ENCODE peak calls at places on chromosomes 5 and 9, in nine cellular contexts. A is CD4-positive, CD25-positive, alpha-beta regulatory T cell; E is K562; D is neuronal stem cell; B is gastrocnemius medialis; U is transverse colon; L is H1; K is right lobe of liver; S is mesenchymal stem cell. Q is an unnamed sample. For H3K4me1 and H3K9me3, the result is how much of the 10 kb centered on the place peaks cover.

GRCh38 chr9:21854594-21854993 is 52.2 kb downstream of the MTAP start:
- DNase-seq in A (no peak), E (no peak), D (no peak), B (no peak), U (peak), L (no peak), K (peak), S (peak), Q (no peak)

GRCh38 chr5:64506567-64507321 is 929 bp downstream of the RGS7BP start:
- DNase-seq in A (no peak), E (peak), D (peak), B (no peak), U (no peak), L (peak), K (no peak), S (no peak), Q (no peak)

GRCh38 chr5:171926311-171926710 is 80.1 kb downstream of the FBXW11 start:
- DNase-seq in A (no peak), E (no peak), D (no peak), B (no peak), U (no peak), L (no peak), K (no peak), S (no peak), Q (no peak)

GRCh38 chr9:77708416-77708815 is 60.3 kb upstream of the GNA14 start:
- DNase-seq in A (no peak), E (no peak), D (no peak), B (no peak), U (no peak), L (no peak), K (no peak), S (peak), Q (no peak)

GRCh38 chr5:55585266-55585610 is 50.5 kb upstream of the PLPP1 start:
- DNase-seq in A (no peak), E (no peak), D (no peak), B (no peak), U (no peak), L (no peak), K (no peak), S (no peak), Q (no peak)

GRCh38 chr9:78783743-78784142 is 486.8 kb downstream of the PSAT1 start:
- DNase-seq in A (no peak), E (no peak), D (no peak), B (no peak), U (no peak), L (no peak), K (no peak), S (no peak), Q (no peak)

GRCh38 chr5:106964102-106964501 is 706.6 kb downstream of the EFNA5 start:
- DNase-seq in A (no peak), E (no peak), D (no peak), B (no peak), U (no peak), L (no peak), K (no peak), S (peak), Q (no peak)

GRCh38 chr5:179345429-179346321 is at the start of gene ADAMTS2:
- DNase-seq in A (no peak), E (peak), D (peak), B (peak), U (peak), L (no peak), K (peak), S (peak), Q (no peak)

GRCh38 chr5:33936004-33936380 is 194 bp upstream of the RXFP3 start:
- DNase-seq in A (no peak), E (peak), D (peak), B (no peak), U (peak), L (no peak), K (peak), S (peak), Q (no peak)

DNA sequence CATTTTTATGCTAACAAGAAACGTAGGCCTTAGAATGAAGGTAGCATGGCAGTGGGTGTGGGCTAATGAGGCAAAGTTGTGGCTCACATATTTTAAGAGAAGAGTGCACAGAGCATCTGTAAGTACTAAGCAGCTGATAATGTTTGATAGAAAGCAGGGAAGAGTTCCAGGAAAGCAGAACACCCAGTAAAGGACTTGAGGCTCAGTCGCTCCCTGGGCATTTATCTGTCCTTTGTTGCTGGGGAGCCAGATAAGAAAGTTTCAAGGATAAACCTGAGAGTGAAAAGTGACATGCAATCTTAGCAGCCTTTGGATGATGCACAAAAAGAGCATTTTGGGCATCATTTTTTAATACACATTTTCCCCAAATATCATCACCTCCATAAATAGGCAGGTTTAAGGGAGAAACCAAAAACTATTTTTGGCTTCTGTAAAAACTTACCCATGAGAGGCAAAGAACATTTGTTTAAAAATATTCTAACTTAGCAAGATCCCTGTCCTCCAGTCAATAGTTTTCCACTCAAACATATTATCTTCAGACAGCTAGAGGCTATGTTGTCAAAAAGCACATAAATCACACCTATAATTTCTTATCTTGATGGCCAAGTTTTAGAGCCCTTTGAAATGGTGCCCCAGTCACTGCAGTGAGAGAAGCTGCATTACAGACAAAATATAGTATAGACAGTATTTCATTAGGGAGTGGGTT is 3.4 kb downstream of the FREM1 start:
- DNase-seq in A (no peak), E (peak), D (no peak), B (no peak), U (no peak), L (no peak), K (no peak), S (no peak), Q (no peak)
- H3K4me1 ChIP-seq in A (under half), E (under half), D (under half), B (under half), U (under half), L (under half), K (under half), S (under half), Q (under half)

DNA sequence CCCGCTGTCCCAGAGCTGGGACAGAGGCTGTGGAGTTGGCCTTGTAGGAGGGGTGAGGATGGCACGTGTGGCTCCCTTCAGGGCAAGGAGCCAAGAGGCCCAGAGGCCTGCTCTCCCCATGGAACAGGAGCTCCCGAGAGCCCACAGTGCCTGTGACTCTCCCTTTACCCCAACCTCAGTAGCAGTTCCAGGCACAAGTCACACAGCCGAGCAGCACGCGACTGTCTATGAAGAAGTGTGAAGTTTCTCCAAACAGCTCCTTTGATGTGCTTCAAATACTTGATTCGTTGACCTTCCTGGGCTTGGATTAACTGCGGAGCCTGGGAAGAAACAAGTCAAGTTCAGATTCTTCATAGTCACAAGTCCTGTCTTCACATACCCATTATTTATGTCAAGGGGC is 208.7 kb downstream of the IRX2 start:
- DNase-seq in A (no peak), E (no peak), D (no peak), B (no peak), U (no peak), L (no peak), K (no peak), S (no peak), Q (no peak)
- H3K9me3 ChIP-seq in A (under half), E (under half), D (under half), B (under half), U (under half), L (under half), K (under half), S (under half), Q (under half)

DNA sequence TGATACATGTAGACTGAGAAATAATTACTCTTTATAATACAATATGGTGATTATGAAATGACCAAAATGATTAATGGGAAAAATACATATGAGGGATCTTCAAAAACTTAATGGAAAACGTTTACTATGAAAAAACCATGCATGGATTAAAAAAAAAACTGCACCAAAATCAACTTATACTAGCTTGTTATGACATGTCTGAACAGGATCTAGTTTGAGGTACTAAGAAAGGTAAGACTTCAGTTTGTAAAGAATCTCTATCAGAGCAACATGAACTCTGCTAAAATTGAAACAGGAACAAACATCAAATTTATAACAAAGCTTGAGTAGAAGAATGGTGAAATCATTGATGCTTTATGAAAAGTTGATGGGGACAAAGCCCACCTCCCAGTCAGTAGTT is 178.0 kb downstream of the SLIT3 start:
- DNase-seq in A (no peak), E (no peak), D (no peak), B (no peak), U (no peak), L (no peak), K (no peak), S (no peak), Q (no peak)
- H3K4me1 ChIP-seq in A (under half), E (under half), D (under half), B (under half), U (under half), L (under half), K (under half), S (under half), Q (under half)

DNA sequence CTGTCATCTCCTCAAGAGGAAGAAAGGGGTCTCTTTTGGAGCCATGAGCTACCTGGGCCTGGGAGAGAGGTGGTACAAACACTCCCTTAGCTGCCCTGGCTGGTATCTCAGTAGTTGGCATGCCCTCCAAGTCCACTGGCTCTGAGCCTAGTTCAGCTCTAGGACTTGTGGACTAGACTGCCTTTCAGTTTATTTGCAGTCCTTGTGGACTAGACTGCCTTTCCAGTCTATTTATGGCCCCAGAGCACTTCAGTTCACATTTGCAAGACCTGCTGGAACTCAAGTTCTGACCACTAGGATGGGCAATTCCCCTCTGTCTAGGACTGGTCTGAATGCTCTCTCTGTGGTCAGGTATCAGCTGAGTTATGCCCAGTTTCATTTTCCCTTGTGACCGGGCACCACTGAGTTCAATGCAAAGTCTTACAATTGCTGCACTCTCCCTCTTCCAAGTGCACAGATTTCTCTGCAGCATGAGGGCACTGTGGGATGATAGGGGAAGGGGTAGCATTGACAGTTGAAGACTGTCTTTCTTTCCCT is 1019.0 kb downstream of the TAF11L14 start:
- DNase-seq in A (no peak), E (no peak), D (no peak), B (no peak), U (no peak), L (no peak), K (no peak), S (no peak), Q (no peak)
- H3K9me3 ChIP-seq in A (under half), E (under half), D (under half), B (under half), U (under half), L (under half), K (under half), S (under half), Q (under half)

GRCh38 chr5:98781520-98781919 is 8.1 kb downstream of the RGMB start:
- DNase-seq in A (no peak), E (no peak), D (no peak), B (no peak), U (no peak), L (no peak), K (no peak), S (no peak), Q (no peak)

GRCh38 chr5:98777295-98777694 is 3.8 kb downstream of the RGMB start:
- DNase-seq in A (no peak), E (no peak), D (no peak), B (no peak), U (no peak), L (no peak), K (no peak), S (no peak), Q (no peak)

GRCh38 chr5:98781964-98782363 is 8.5 kb downstream of the RGMB start:
- DNase-seq in A (no peak), E (no peak), D (no peak), B (no peak), U (no peak), L (no peak), K (no peak), S (no peak), Q (no peak)

GRCh38 chr5:98780390-98780789 is 6.9 kb downstream of the RGMB start:
- DNase-seq in A (no peak), E (no peak), D (no peak), B (no peak), U (no peak), L (no peak), K (no peak), S (no peak), Q (no peak)

GRCh38 chr5:98779264-98779877 is 5.9 kb downstream of the RGMB start:
- DNase-seq in A (no peak), E (no peak), D (no peak), B (peak), U (peak), L (no peak), K (peak), S (no peak), Q (no peak)
- H3K4me1 ChIP-seq in A (under half), E (under half), D (under half), B (half or more), U (half or more), L (under half), K (under half), S (under half), Q (under half)

GRCh38 chr5:141338538-141339306 is at the start of gene PCDHGA2:
- DNase-seq in A (no peak), E (peak), D (no peak), B (no peak), U (no peak), L (no peak), K (no peak), S (no peak), Q (no peak)
- H3K9me3 ChIP-seq in A (half or more), E (under half), D (under half), B (under half), U (half or more), L (under half), K (under half), S (half or more), Q (under half)

GRCh38 chr5:132421442-132421841 is 51.9 kb downstream of the SLC22A5 start:
- DNase-seq in A (no peak), E (no peak), D (no peak), B (no peak), U (no peak), L (no peak), K (no peak), S (no peak), Q (no peak)
- H3K4me1 ChIP-seq in A (half or more), E (half or more), D (under half), B (half or more), U (half or more), L (under half), K (under half), S (under half), Q (under half)

GRCh38 chr5:10374032-10374431 is 20.5 kb downstream of the MARCHF6 start:
- DNase-seq in A (no peak), E (no peak), D (no peak), B (no peak), U (no peak), L (no peak), K (no peak), S (no peak), Q (no peak)
- H3K9me3 ChIP-seq in A (under half), E (under half), D (under half), B (under half), U (under half), L (under half), K (under half), S (under half), Q (under half)

GRCh38 chr5:68266457-68266856 is 50.9 kb downstream of the PIK3R1 start:
- DNase-seq in A (no peak), E (no peak), D (no peak), B (no peak), U (no peak), L (no peak), K (no peak), S (peak), Q (no peak)

GRCh38 chr5:68264024-68264956 is 48.7 kb downstream of the PIK3R1 start:
- DNase-seq in A (no peak), E (no peak), D (no peak), B (no peak), U (no peak), L (no peak), K (peak), S (no peak), Q (no peak)

GRCh38 chr5:68267044-68267443 is 51.5 kb downstream of the PIK3R1 start:
- DNase-seq in A (no peak), E (no peak), D (no peak), B (no peak), U (no peak), L (no peak), K (no peak), S (no peak), Q (no peak)

GRCh38 chr5:68265822-68266395 is 50.4 kb downstream of the PIK3R1 start:
- DNase-seq in A (no peak), E (no peak), D (no peak), B (no peak), U (no peak), L (no peak), K (no peak), S (peak), Q (no peak)

DNA sequence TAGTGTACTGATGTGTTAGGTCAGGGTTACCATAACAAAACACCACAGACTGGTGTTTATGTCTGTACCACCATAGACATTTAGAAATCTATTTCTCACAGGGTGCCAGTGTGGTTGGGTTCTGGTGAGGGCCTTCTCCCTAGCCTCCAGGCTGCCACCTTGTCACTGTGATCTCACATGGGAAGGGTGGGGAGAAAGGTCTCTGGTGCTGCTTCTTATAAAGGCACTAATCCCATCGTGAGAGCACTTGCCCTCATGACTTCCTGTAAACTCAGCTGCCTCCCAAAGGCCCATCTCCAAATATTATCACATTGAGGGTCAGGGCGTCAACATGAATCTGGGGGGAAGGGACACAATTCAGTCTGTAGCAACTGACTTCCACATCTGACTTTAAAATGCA is 49.8 kb downstream of the PIK3R1 start:
- DNase-seq in A (no peak), E (no peak), D (no peak), B (no peak), U (no peak), L (no peak), K (no peak), S (no peak), Q (no peak)
- H3K4me1 ChIP-seq in A (half or more), E (under half), D (under half), B (half or more), U (half or more), L (under half), K (under half), S (under half), Q (under half)

DNA sequence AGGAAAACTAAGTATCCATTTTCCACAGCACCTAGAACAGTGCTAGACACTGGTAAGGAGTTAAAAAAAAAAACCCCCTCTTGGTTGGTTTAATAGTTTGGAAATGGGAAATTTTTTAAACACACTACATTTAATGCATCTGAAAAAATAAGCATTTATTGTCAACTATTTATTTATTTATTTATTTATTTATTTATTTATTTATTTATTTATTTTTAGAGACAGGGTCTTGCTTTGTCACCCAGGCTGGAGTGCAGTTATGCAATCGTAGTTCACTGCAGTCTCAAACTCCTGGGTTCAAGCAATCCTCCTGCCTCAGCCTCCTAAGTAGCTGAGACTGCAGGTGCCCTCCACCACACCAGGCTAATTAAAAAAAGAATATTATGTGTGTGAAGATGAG is 51.6 kb downstream of the SNCAIP start:
- DNase-seq in A (no peak), E (no peak), D (no peak), B (no peak), U (no peak), L (no peak), K (no peak), S (no peak), Q (no peak)
- H3K9me3 ChIP-seq in A (under half), E (under half), D (under half), B (under half), U (under half), L (under half), K (under half), S (under half), Q (under half)

Q was measured in iPS DF 6.9.